ENCODE peak calls at places on chromosome 1, in nine cellular contexts. N is stimulated activated CD4-positive, alpha-beta T cell treated with anti-CD3 and anti-CD28 coated beads, Interleukin-12 subunit alpha, Interleukin-12 subunit beta, amount 100 ng/mL, for 4 hours; X is GM23248; K is Calu3; P is GM04503; T is islet precursor cell; G is naive thymus-derived CD8-positive, alpha-beta T cell; C is B cell; H is AG08396. V is an unnamed sample.

GRCh38 chr1:10515627-10516026 is 40.9 kb downstream of the PEX14 start:
- DNase-seq in N (no peak), X (no peak), K (no peak), P (no peak), T (no peak), G (no peak), C (no peak), H (no peak), V (no peak)

GRCh38 chr1:4638347-4638734 is 16.1 kb upstream of the AJAP1 start:
- DNase-seq in N (no peak), X (no peak), K (no peak), P (no peak), T (no peak), G (no peak), C (no peak), H (no peak), V (no peak)

GRCh38 chr1:18927654-18928272 is 25.4 kb upstream of the ALDH4A1 start:
- DNase-seq in N (peak; percentile 27), X (no peak), K (peak; percentile 16), P (no peak), T (no peak), G (peak; percentile 48), C (peak; percentile 64), H (no peak), V (no peak)

GRCh38 chr1:8424539-8425116 is 106.7 kb downstream of the SLC45A1 start:
- DNase-seq in N (peak; percentile 28), X (no peak), K (peak; percentile 44), P (no peak), T (peak; percentile 87), G (peak; percentile 51), C (peak; percentile 81), H (no peak), V (no peak)

GRCh38 chr1:193060938-193061337 is 1.5 kb downstream of the RO60 start:
- DNase-seq in N (no peak), X (peak; percentile 68), K (no peak), P (no peak), T (no peak), G (no peak), C (no peak), H (peak; percentile 22), V (no peak)

GRCh38 chr1:152533327-152533938 is 19.2 kb downstream of the CRCT1 start:
- DNase-seq in N (peak; percentile 25), X (peak; percentile 66), K (peak; percentile 80), P (no peak), T (no peak), G (no peak), C (peak; percentile 11), H (peak; percentile 47), V (no peak)

GRCh38 chr1:212186427-212187207 is 98.6 kb upstream of the PPP2R5A start:
- DNase-seq in N (no peak), X (no peak), K (peak; percentile 15), P (no peak), T (peak; percentile 6), G (no peak), C (peak; percentile 74), H (no peak), V (no peak)

GRCh38 chr1:172545349-172546004 is 12.5 kb downstream of the SUCO start:
- DNase-seq in N (no peak), X (no peak), K (no peak), P (no peak), T (no peak), G (no peak), C (peak; percentile 30), H (no peak), V (no peak)

GRCh38 chr1:228830185-228830953 is 95.1 kb downstream of the RHOU start:
- DNase-seq in N (no peak), X (no peak), K (peak; percentile 58), P (no peak), T (no peak), G (no peak), C (no peak), H (no peak), V (no peak)

GRCh38 chr1:157085416-157085815 is 14.2 kb downstream of the ETV3L start:
- DNase-seq in N (no peak), X (peak; percentile 20), K (no peak), P (no peak), T (no peak), G (no peak), C (no peak), H (no peak), V (no peak)